ENCODE peak calls at places on chromosomes 1 and 21, in ten cellular contexts. U, J, A, X, L, R, Y, I, N and S are unnamed samples.

GRCh38 chr1:40663324-40664166 is 1.9 kb downstream of the RIMS3 start:
- DNase-seq in U (peak), J (no peak), A (no peak), X (no peak), L (no peak), R (no peak), Y (no peak), I (no peak), N (no peak), S (no peak)

GRCh38 chr1:31843506-31843905 is 27.7 kb upstream of the SPOCD1 start:
- DNase-seq in U (peak), J (no peak), A (no peak), X (no peak), L (peak), R (peak), Y (peak), I (peak), N (no peak), S (no peak)

GRCh38 chr1:237205400-237206064 is 163.5 kb downstream of the RYR2 start:
- DNase-seq in U (no peak), J (no peak), A (no peak), X (no peak), L (peak), R (peak), Y (no peak), I (no peak), N (no peak), S (no peak)

GRCh38 chr1:221117548-221117951 is 238.3 kb downstream of the HLX start:
- DNase-seq in U (peak), J (no peak), A (no peak), X (no peak), L (peak), R (peak), Y (no peak), I (no peak), N (no peak), S (no peak)

GRCh38 chr1:155226910-155227260 is 18.4 kb downstream of the MTX1 start:
- DNase-seq in U (peak), J (peak), A (no peak), X (peak), L (peak), R (peak), Y (no peak), I (peak), N (no peak), S (no peak)

GRCh38 chr1:34928066-34928864 is 1.2 kb downstream of the DLGAP3 start:
- DNase-seq in U (peak), J (no peak), A (no peak), X (no peak), L (no peak), R (no peak), Y (no peak), I (no peak), N (no peak), S (no peak)

GRCh38 chr21:38409907-38410306 is 88.4 kb downstream of the ERG start:
- DNase-seq in U (no peak), J (peak), A (no peak), X (no peak), L (no peak), R (no peak), Y (no peak), I (no peak), N (no peak), S (no peak)

GRCh38 chr1:84615785-84616184 is 41.5 kb upstream of the CTBS start:
- DNase-seq in U (no peak), J (no peak), A (no peak), X (no peak), L (no peak), R (no peak), Y (no peak), I (no peak), N (no peak), S (no peak)

GRCh38 chr1:81937791-81938450 is 137.2 kb downstream of the ADGRL2 start:
- DNase-seq in U (no peak), J (no peak), A (no peak), X (no peak), L (no peak), R (no peak), Y (no peak), I (no peak), N (no peak), S (no peak)

GRCh38 chr1:147243228-147243685 is 773 bp downstream of the CHD1L start:
- DNase-seq in U (peak), J (peak), A (no peak), X (peak), L (no peak), R (no peak), Y (peak), I (no peak), N (no peak), S (peak)

GRCh38 chr21:41626038-41626437 is 118.1 kb upstream of the TMPRSS2 start:
- DNase-seq in U (no peak), J (no peak), A (no peak), X (no peak), L (no peak), R (no peak), Y (no peak), I (no peak), N (no peak), S (no peak)

GRCh38 chr1:2276803-2277580 is 48.9 kb downstream of the SKI start:
- DNase-seq in U (no peak), J (no peak), A (no peak), X (no peak), L (no peak), R (no peak), Y (no peak), I (no peak), N (no peak), S (no peak)

GRCh38 chr21:42997053-42997452 is 22.7 kb downstream of the PKNOX1 start:
- DNase-seq in U (no peak), J (no peak), A (no peak), X (no peak), L (peak), R (peak), Y (peak), I (no peak), N (no peak), S (no peak)